ENCODE peak calls at places on chromosomes 16 and 17, in six cellular contexts. Y is H1, T is A549, Q is K562, F is transverse colon, J is ovary. I is an unnamed sample.

GRCh38 chr16:22933173-22933572 is 119.2 kb downstream of the HS3ST2 start:
- DNase-seq in F (no peak), Q (no peak), Y (no peak), J (no peak), T (no peak), I (no peak)

GRCh38 chr16:63061319-63061718 is 1025.1 kb upstream of the CDH8 start:
- DNase-seq in J (no peak), Y (no peak), F (no peak), T (no peak), Q (no peak), I (no peak)

GRCh38 chr17:28986714-28987367 is 19.0 kb downstream of the SEZ6 start:
- DNase-seq in Q (no peak), F (no peak), J (no peak), T (no peak), Y (no peak), I (no peak)

GRCh38 chr16:27366687-27367462 is 35.1 kb upstream of the IL21R start:
- DNase-seq in Q (peak; percentile 15), T (no peak), Y (no peak), J (no peak), F (no peak), I (no peak)

GRCh38 chr17:27573971-27574525 is 56.9 kb upstream of the LGALS9 start:
- DNase-seq in Y (no peak), F (no peak), Q (peak; percentile 85), J (no peak), T (no peak), I (no peak)

GRCh38 chr16:74865922-74866598 is 91.4 kb upstream of the FA2H start:
- DNase-seq in F (no peak), Y (peak; percentile 47), J (no peak), Q (no peak), T (no peak), I (no peak)

GRCh38 chr16:84647830-84648594 is at the start of gene KLHL36:
- DNase-seq in F (peak; percentile 63), J (peak; percentile 81), Y (no peak), T (peak; percentile 82), Q (peak; percentile 95), I (peak; percentile 68)

GRCh38 chr17:51230306-51230705 is 29.5 kb downstream of the MBTD1 start:
- DNase-seq in Q (no peak), T (no peak), J (no peak), F (no peak), Y (no peak), I (no peak)

GRCh38 chr16:88533381-88533831 is 36.8 kb upstream of the ZC3H18 start:
- DNase-seq in F (no peak), Q (no peak), T (no peak), Y (no peak), J (peak; percentile 75), I (peak; percentile 90)

GRCh38 chr17:58337600-58338453 is 9.2 kb upstream of the TSPOAP1 start:
- DNase-seq in F (peak; percentile 85), Q (peak; percentile 90), T (no peak), J (peak; percentile 51), Y (peak; percentile 44), I (peak; percentile 90)

GRCh38 chr16:81376880-81377279 is 62.1 kb downstream of the GAN start:
- DNase-seq in F (no peak), J (no peak), Q (no peak), T (no peak), Y (no peak), I (no peak)

GRCh38 chr17:41695954-41696720 is 7.5 kb downstream of the EIF1 start:
- DNase-seq in Q (peak; percentile 85), Y (no peak), F (peak; percentile 71), J (peak; percentile 60), T (peak; percentile 94), I (no peak)

GRCh38 chr17:82595893-82596292 is 52.4 kb downstream of the WDR45B start:
- DNase-seq in T (no peak), F (peak; percentile 58), J (no peak), Q (no peak), Y (no peak), I (no peak)

GRCh38 chr16:84543931-84544776 is 39.7 kb upstream of the MEAK7 start:
- DNase-seq in F (peak; percentile 27), T (no peak), Q (no peak), Y (no peak), J (no peak), I (no peak)

GRCh38 chr16:10039220-10040096 is 142.8 kb downstream of the GRIN2A start:
- DNase-seq in Y (no peak), F (no peak), T (peak; percentile 8), J (peak; percentile 45), Q (no peak), I (no peak)

GRCh38 chr17:50946223-50946890 is 80.2 kb upstream of the TOB1 start:
- DNase-seq in J (peak; percentile 31), F (peak; percentile 38), T (no peak), Q (no peak), Y (no peak), I (no peak)

GRCh38 chr17:67484261-67484660 is 107.2 kb downstream of the PITPNC1 start:
- DNase-seq in T (no peak), Q (no peak), F (no peak), J (no peak), Y (no peak), I (no peak)

GRCh38 chr16:48129926-48130325 is 25.9 kb downstream of the ABCC12 start:
- DNase-seq in T (no peak), F (no peak), J (no peak), Y (no peak), Q (no peak), I (no peak)

GRCh38 chr17:43547659-43548256 is 1.6 kb upstream of the ETV4 start:
- DNase-seq in J (no peak), Q (no peak), F (no peak), T (no peak), Y (no peak), I (no peak)

GRCh38 chr17:42682400-42683384 is at the start of gene CNTNAP1:
- DNase-seq in T (peak; percentile 77), Y (no peak), J (peak; percentile 82), F (peak; percentile 68), Q (no peak), I (peak; percentile 72)

GRCh38 chr17:61405686-61406542 is 6.3 kb downstream of the TBX2 start:
- DNase-seq in F (no peak), Q (no peak), J (peak; percentile 32), Y (no peak), T (no peak), I (no peak)

GRCh38 chr16:31711344-31711845 is 162.2 kb upstream of the ZNF267 start:
- DNase-seq in Y (no peak), F (no peak), J (no peak), T (no peak), Q (no peak), I (no peak)

GRCh38 chr17:9386401-9386800 is 189.2 kb downstream of the STX8 start:
- DNase-seq in T (no peak), J (no peak), Q (no peak), F (no peak), Y (no peak), I (no peak)

GRCh38 chr16:24322106-24322505 is 66.0 kb downstream of the CACNG3 start:
- DNase-seq in Q (no peak), J (no peak), T (no peak), F (no peak), Y (no peak), I (no peak)

GRCh38 chr16:69691980-69692911 is 34.1 kb downstream of the NQO1 start:
- DNase-seq in F (no peak), Q (no peak), Y (no peak), J (no peak), T (no peak), I (no peak)

GRCh38 chr17:57985675-57985974 is 2.4 kb downstream of the VEZF1 start:
- DNase-seq in T (peak; percentile 56), F (no peak), Y (no peak), Q (no peak), J (no peak), I (no peak)

DNA sequence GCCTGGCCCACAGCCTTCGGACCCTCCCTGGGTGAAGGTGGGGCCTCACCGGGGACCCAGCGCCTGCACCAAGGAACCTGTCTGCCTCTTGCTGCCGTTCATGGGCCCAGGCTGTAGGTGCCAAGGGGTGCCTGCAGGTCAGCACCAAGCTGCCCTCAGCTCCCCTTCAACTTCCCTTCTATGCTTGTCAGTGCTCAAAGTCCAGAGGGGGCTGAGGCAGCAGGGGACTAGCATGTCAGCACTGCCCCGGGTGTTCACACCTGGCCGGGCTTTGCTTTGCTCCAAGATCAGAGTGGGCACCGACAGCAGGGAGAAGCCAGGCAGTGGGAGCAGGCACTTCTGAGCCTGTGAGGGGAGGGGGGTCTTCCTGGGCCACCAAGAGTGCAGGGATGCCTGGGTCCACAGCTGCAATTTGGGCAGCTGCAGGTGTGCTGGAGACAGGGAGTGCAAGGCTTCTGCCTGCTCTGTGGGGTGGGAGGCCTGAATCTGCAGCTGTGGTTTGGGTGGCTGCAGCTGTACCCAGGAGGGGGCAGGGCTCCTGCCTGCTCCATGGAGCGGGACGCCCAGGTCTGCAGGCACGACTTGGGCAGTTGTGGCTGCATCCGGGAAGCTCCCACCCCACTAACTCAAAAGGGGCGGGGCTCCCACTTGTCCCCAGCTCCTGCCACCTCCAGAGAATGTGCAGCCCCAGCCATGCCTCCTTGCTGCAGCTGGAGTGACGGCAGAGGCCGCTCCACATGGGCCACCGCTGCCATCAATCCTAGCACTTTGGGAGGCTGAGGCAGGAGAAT is 27.6 kb upstream of the PRM1 start:
- DNase-seq in Q (no peak), J (no peak), T (no peak), F (peak; percentile 52), Y (no peak), I (peak; percentile 46)
- TF ChIP-seq EP300 in Q (no peak), J (no peak), T (no peak), F (no peak), Y (no peak), I (no peak)

DNA sequence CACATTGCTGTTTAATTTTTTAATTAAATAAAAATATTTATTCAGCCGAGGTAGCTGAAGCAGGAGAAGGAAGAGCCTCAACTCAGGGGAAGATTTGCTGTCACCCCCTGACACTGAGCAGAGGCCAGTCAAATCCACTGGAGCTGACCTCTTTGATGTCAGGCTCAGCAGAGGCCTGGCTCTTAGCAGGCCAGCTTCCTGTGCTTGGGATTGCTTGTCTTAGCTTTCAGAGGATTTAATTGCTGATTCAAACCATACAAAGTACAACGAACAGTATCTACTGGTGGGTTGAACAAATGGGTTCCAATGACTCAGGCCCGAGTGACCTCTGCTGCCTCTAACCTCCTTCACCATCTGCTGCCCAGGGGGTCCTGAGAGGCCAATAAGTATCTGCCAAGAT is 417.0 kb upstream of the HSBP1 start:
- DNase-seq in Y (no peak), T (no peak), J (no peak), Q (no peak), F (no peak), I (no peak)
- TF ChIP-seq EP300 in Y (no peak), T (no peak), J (no peak), Q (no peak), F (no peak), I (no peak)

GRCh38 chr16:11350531-11351335 is 5.5 kb downstream of the RMI2 start:
- DNase-seq in F (no peak), Q (no peak), T (no peak), J (no peak), Y (no peak), I (no peak)
- TF ChIP-seq EP300 in F (no peak), Q (no peak), T (no peak), J (no peak), Y (no peak), I (no peak)

GRCh38 chr17:21126645-21127507 is at the start of gene DHRS7B:
- DNase-seq in F (peak; percentile 98), Q (peak; percentile 97), J (peak; percentile 96), T (peak; percentile 99), Y (peak; percentile 92), I (peak; percentile 96)
- TF ChIP-seq EP300 in F (no peak), Q (peak; percentile 15), J (no peak), T (no peak), Y (no peak), I (no peak)

I was measured in upper lobe of left lung.